ENCODE peak calls at places on chromosome 15, in four cellular contexts. K, A, V and N are unnamed samples.

GRCh38 chr15:40766906-40767837 is 2.6 kb upstream of the C15orf62 start:
- DNase-seq in V (peak; percentile 82), K (no peak), A (no peak), N (no peak)

GRCh38 chr15:101384276-101384675 is 89.2 kb upstream of the SNRPA1 start:
- DNase-seq in A (no peak), V (no peak), K (peak; percentile 64), N (no peak)

GRCh38 chr15:98139337-98139736 is 178.8 kb downstream of the ARRDC4 start:
- DNase-seq in V (no peak), K (no peak), A (peak; percentile 71), N (no peak)

GRCh38 chr15:50676799-50677483 is 9.7 kb downstream of the TRPM7 start:
- DNase-seq in A (no peak), K (no peak), V (peak; percentile 56), N (no peak)

GRCh38 chr15:35784745-35785144 is 238.8 kb upstream of the DPH6 start:
- DNase-seq in V (peak; percentile 60), A (no peak), K (no peak), N (no peak)

GRCh38 chr15:65132841-65133549 is 613 bp downstream of the PDCD7 start:
- DNase-seq in V (peak; percentile 81), A (peak; percentile 10), K (peak; percentile 87), N (peak; percentile 34)

GRCh38 chr15:95929232-95929846 is 401.2 kb upstream of the NR2F2 start:
- DNase-seq in V (no peak), A (peak; percentile 78), K (no peak), N (no peak)

GRCh38 chr15:72227720-72228119 is 3.3 kb downstream of the PKM start:
- DNase-seq in K (no peak), V (no peak), A (no peak), N (no peak)

GRCh38 chr15:35719964-35720507 is 174.1 kb upstream of the DPH6 start:
- DNase-seq in A (no peak), K (no peak), V (no peak), N (no peak)

GRCh38 chr15:31459011-31459748 is 132.5 kb downstream of the KLF13 start:
- DNase-seq in K (no peak), A (no peak), V (no peak), N (peak; percentile 48)

GRCh38 chr15:47987908-47988532 is 132.8 kb upstream of the SLC24A5 start:
- DNase-seq in V (peak; percentile 58), A (peak; percentile 8), K (no peak), N (no peak)

GRCh38 chr15:73982251-73982962 is 9.7 kb downstream of the STOML1 start:
- DNase-seq in V (no peak), K (peak; percentile 90), A (no peak), N (no peak)

GRCh38 chr15:71325461-71325860 is 210.2 kb downstream of the THSD4 start:
- DNase-seq in V (no peak), K (no peak), A (no peak), N (no peak)

GRCh38 chr15:95051881-95052280 is 820.5 kb downstream of the MCTP2 start:
- DNase-seq in A (no peak), K (no peak), V (no peak), N (no peak)

GRCh38 chr15:51727141-51727897 is 10.1 kb downstream of the LYSMD2 start:
- DNase-seq in K (no peak), A (no peak), V (no peak), N (no peak)

DNA sequence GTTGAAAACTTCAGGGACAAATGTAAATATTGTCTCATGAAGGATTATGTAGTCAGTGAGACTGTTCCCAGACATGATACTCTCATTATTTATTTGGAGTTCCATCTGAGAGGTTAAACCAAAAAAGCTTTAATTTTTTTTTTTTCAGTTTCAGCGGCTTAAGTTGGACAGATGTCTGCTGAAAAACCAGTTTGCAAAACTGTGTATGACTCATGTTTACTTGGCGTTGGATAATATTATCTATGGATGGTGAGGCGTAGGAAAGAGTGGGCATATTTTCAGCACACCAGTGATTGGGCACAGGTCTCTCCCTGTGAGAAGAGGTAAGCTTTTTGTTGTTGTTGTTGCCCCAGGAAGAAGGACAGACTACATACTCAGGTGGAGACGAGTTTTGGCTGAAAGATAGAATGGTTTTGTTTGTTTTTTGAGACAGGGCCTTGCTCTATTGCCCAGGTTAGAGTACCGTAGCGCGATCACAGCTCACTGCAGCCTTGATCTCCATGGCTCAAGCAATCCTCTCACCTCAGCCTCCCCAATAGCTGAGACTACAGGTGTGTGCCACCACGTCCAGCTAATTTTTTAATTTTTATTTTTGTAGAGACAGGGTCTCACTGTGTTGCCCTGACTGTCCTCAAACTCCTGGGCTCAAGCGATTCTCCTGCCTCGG is 16.4 kb upstream of the ANXA2 start:
- DNase-seq in K (no peak), A (no peak), V (no peak), N (no peak)
- H3K27ac ChIP-seq in K (no peak overlapping the region), A (no peak overlapping the region), V (no peak overlapping the region), N (no peak overlapping the region)

DNA sequence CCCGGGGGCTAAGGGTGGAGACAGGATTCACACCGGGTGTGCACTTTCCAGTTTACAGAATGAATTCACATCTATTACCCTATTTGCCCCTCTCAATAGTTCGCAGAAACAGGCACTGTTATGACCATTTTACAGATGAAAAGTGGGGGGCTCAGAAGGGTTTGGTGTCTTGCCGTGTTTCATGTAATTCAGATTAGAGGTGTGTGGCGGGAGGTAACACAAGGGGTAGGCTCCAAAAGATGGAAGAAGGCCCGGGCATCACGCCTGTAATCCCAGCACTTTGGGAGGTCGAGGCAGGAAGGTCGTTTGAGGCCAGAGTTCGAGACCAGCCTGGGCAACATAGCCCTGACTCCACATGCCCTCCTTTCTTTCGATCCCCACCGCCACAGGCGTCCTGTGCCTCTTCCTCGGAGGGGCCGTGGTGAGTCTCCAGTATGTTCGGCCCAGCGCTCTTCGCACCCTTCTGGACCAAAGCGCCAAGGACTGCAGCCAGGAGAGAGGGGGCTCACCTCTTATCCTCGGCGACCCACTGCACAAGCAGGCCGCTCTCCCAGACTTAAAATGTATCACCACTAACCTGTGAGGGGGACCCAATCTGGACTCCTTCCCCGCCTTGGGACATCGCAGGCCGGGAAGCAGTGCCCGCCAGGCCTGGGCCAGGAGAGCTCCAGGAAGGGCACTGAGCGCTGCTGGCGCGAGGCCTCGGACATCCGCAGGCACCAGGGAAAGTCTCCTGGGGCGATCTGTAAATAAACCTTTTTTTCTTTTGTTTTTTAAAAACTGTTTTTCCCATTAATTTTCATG is 3.4 kb downstream of the DUOXA2 start:
- DNase-seq in A (no peak), V (no peak), K (no peak), N (no peak)
- H3K4me1 ChIP-seq in A (peaks cover 3% of the 10 kb centered on the region), V (no peaks in the 10 kb centered on the region), K (peaks cover 28% of the 10 kb centered on the region), N (peaks cover 35% of the 10 kb centered on the region)

GRCh38 chr15:83200589-83200988 is 7.0 kb downstream of the HDGFL3 start:
- DNase-seq in V (no peak), A (no peak), K (no peak), N (no peak)
- H3K27ac ChIP-seq in V (no peak overlapping the region), A (no peak overlapping the region), K (no peak overlapping the region), N (no peak overlapping the region)

GRCh38 chr15:63054281-63054683 is 11.7 kb downstream of the TPM1 start:
- DNase-seq in A (no peak), V (no peak), K (no peak), N (no peak)
- H3K4me1 ChIP-seq in A (peaks cover 11% of the 10 kb centered on the region), V (peaks cover 31% of the 10 kb centered on the region), K (peaks cover 9% of the 10 kb centered on the region), N (peaks cover 4% of the 10 kb centered on the region)

DNA sequence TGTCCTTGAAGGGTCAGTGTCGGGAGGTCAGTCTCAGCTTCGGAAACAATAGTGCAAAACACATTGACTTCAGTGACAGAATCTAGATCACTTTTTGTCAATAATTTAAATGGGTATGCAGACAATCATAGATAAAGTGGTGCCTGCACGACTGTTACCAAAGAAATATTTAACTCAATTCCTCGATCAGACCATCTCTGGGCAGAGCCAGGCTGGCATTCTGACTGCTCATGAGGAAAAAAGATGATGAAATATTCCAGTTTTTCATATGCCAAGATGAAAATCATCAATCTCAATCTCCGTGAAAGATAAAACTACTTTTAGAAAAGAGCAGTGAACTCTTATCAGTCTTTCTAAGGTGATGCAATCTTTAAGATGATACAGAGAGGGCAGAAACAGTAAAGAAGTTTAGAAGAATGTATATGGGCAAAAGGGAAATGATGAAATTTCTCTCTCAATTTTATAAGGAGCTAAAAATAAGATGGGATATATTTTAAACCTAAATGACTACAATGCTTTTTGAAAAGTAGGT is 169.9 kb downstream of the WDR72 start:
- DNase-seq in A (no peak), K (no peak), V (no peak), N (no peak)
- H3K27ac ChIP-seq in A (no peak overlapping the region), K (no peak overlapping the region), V (no peak overlapping the region), N (no peak overlapping the region)

GRCh38 chr15:91860498-91860897 is 7.0 kb downstream of the SLCO3A1 start:
- DNase-seq in K (no peak), V (no peak), A (no peak), N (no peak)
- H3K4me1 ChIP-seq in K (peaks cover 25% of the 10 kb centered on the region), V (no peaks in the 10 kb centered on the region), A (no peaks in the 10 kb centered on the region), N (peaks cover 85% of the 10 kb centered on the region)

GRCh38 chr15:63069616-63069952 is 27.0 kb downstream of the TPM1 start:
- DNase-seq in A (no peak), V (no peak), K (no peak), N (no peak)
- H3K27ac ChIP-seq in A (no peak overlapping the region), V (no peak overlapping the region), K (no peak overlapping the region), N (no peak overlapping the region)